ENCODE peak calls at places on chromosomes 11 and 22, in five cellular contexts. One of them, this sample, is unnamed.

GRCh38 chr11:10674991-10675440 is 18.5 kb downstream of the IRAG1 start:
- DNase-seq in activated CD4-positive, alpha-beta T cell treated with anti-CD3 and anti-CD28 coated beads for 1 hour: no peak
- DNase-seq in bronchial epithelial cell: no peak
- DNase-seq in iris pigment epithelial cell: no peak
- DNase-seq in brain microvascular endothelial cell: no peak
- DNase-seq in this sample: no peak

GRCh38 chr11:12606597-12606996 is 67.6 kb upstream of the TEAD1 start:
- DNase-seq in activated CD4-positive, alpha-beta T cell treated with anti-CD3 and anti-CD28 coated beads for 1 hour: no peak
- DNase-seq in bronchial epithelial cell: peak
- DNase-seq in iris pigment epithelial cell: peak
- DNase-seq in brain microvascular endothelial cell: peak
- DNase-seq in this sample: peak

GRCh38 chr11:134783219-134783618 is 371.2 kb upstream of the B3GAT1 start:
- DNase-seq in activated CD4-positive, alpha-beta T cell treated with anti-CD3 and anti-CD28 coated beads for 1 hour: no peak
- DNase-seq in bronchial epithelial cell: no peak
- DNase-seq in iris pigment epithelial cell: no peak
- DNase-seq in brain microvascular endothelial cell: no peak
- DNase-seq in this sample: no peak

GRCh38 chr22:35552186-35552842 is 11.7 kb downstream of the RASD2 start:
- DNase-seq in activated CD4-positive, alpha-beta T cell treated with anti-CD3 and anti-CD28 coated beads for 1 hour: peak
- DNase-seq in bronchial epithelial cell: no peak
- DNase-seq in iris pigment epithelial cell: no peak
- DNase-seq in brain microvascular endothelial cell: no peak
- DNase-seq in this sample: no peak

GRCh38 chr11:65353900-65354264 is 669 bp upstream of the TIGD3 start:
- DNase-seq in activated CD4-positive, alpha-beta T cell treated with anti-CD3 and anti-CD28 coated beads for 1 hour: no peak
- DNase-seq in bronchial epithelial cell: no peak
- DNase-seq in iris pigment epithelial cell: no peak
- DNase-seq in brain microvascular endothelial cell: no peak
- DNase-seq in this sample: no peak

GRCh38 chr11:69587454-69588081 is 53.4 kb upstream of the CCND1 start:
- DNase-seq in activated CD4-positive, alpha-beta T cell treated with anti-CD3 and anti-CD28 coated beads for 1 hour: no peak
- DNase-seq in bronchial epithelial cell: peak
- DNase-seq in iris pigment epithelial cell: peak
- DNase-seq in brain microvascular endothelial cell: peak
- DNase-seq in this sample: peak

GRCh38 chr11:45035440-45035839 is 84.8 kb upstream of the TP53I11 start:
- DNase-seq in activated CD4-positive, alpha-beta T cell treated with anti-CD3 and anti-CD28 coated beads for 1 hour: no peak
- DNase-seq in bronchial epithelial cell: no peak
- DNase-seq in iris pigment epithelial cell: no peak
- DNase-seq in brain microvascular endothelial cell: no peak
- DNase-seq in this sample: no peak

GRCh38 chr11:77568306-77568705 is 21.4 kb upstream of the AQP11 start:
- DNase-seq in activated CD4-positive, alpha-beta T cell treated with anti-CD3 and anti-CD28 coated beads for 1 hour: no peak
- DNase-seq in bronchial epithelial cell: no peak
- DNase-seq in iris pigment epithelial cell: no peak
- DNase-seq in brain microvascular endothelial cell: no peak
- DNase-seq in this sample: no peak

GRCh38 chr22:48894064-48894671 is 933.5 kb downstream of the BRD1 start:
- DNase-seq in activated CD4-positive, alpha-beta T cell treated with anti-CD3 and anti-CD28 coated beads for 1 hour: no peak
- DNase-seq in bronchial epithelial cell: no peak
- DNase-seq in iris pigment epithelial cell: no peak
- DNase-seq in brain microvascular endothelial cell: no peak
- DNase-seq in this sample: no peak

GRCh38 chr11:64558065-64558745 is 32.8 kb upstream of the SLC22A12 start:
- DNase-seq in activated CD4-positive, alpha-beta T cell treated with anti-CD3 and anti-CD28 coated beads for 1 hour: no peak
- DNase-seq in bronchial epithelial cell: no peak
- DNase-seq in iris pigment epithelial cell: no peak
- DNase-seq in brain microvascular endothelial cell: no peak
- DNase-seq in this sample: no peak

GRCh38 chr11:64341851-64342791 is 2.1 kb downstream of the CCDC88B start:
- DNase-seq in activated CD4-positive, alpha-beta T cell treated with anti-CD3 and anti-CD28 coated beads for 1 hour: peak
- DNase-seq in bronchial epithelial cell: peak
- DNase-seq in iris pigment epithelial cell: peak
- DNase-seq in brain microvascular endothelial cell: peak
- DNase-seq in this sample: peak

GRCh38 chr11:16448123-16448717 is 91.9 kb upstream of the SOX6 start:
- DNase-seq in activated CD4-positive, alpha-beta T cell treated with anti-CD3 and anti-CD28 coated beads for 1 hour: no peak
- DNase-seq in bronchial epithelial cell: no peak
- DNase-seq in iris pigment epithelial cell: no peak
- DNase-seq in brain microvascular endothelial cell: no peak
- DNase-seq in this sample: no peak

GRCh38 chr11:13355191-13355590 is 77.6 kb downstream of the BMAL1 start:
- DNase-seq in activated CD4-positive, alpha-beta T cell treated with anti-CD3 and anti-CD28 coated beads for 1 hour: no peak
- DNase-seq in bronchial epithelial cell: no peak
- DNase-seq in iris pigment epithelial cell: no peak
- DNase-seq in brain microvascular endothelial cell: no peak
- DNase-seq in this sample: no peak